ENCODE peak calls at places on chromosomes 1 and 21, in ten cellular contexts. One of them, this sample, is unnamed.

GRCh38 chr1:175319112-175319911 is 126.7 kb upstream of the KIAA0040 start:
- DNase-seq in heart right ventricle: peak; percentile 74
- DNase-seq in astrocyte of the spinal cord: peak; percentile 56
- DNase-seq in mammary epithelial cell: peak; percentile 51
- DNase-seq in GM20000: peak; percentile 72
- DNase-seq in pancreas: peak; percentile 87
- DNase-seq in tibial artery: peak; percentile 84
- DNase-seq in AG04450: peak; percentile 23
- DNase-seq in nephron progenitor cell: peak; percentile 72
- DNase-seq in cardiac fibroblast: peak; percentile 75
- DNase-seq in this sample: peak; percentile 77

GRCh38 chr1:198936371-198937083 is 297.7 kb downstream of the PTPRC start:
- DNase-seq in heart right ventricle: no peak
- DNase-seq in nephron progenitor cell: no peak
- DNase-seq in AG04450: no peak
- DNase-seq in tibial artery: no peak
- DNase-seq in pancreas: no peak
- DNase-seq in cardiac fibroblast: peak; percentile 66
- DNase-seq in mammary epithelial cell: no peak
- DNase-seq in astrocyte of the spinal cord: peak; percentile 65
- DNase-seq in GM20000: no peak
- DNase-seq in this sample: no peak

GRCh38 chr1:153592706-153593105 is 20.2 kb downstream of the S100A16 start:
- DNase-seq in nephron progenitor cell: no peak
- DNase-seq in mammary epithelial cell: no peak
- DNase-seq in heart right ventricle: no peak
- DNase-seq in tibial artery: no peak
- DNase-seq in astrocyte of the spinal cord: no peak
- DNase-seq in cardiac fibroblast: no peak
- DNase-seq in AG04450: no peak
- DNase-seq in GM20000: no peak
- DNase-seq in pancreas: no peak
- DNase-seq in this sample: no peak

GRCh38 chr1:14804626-14805025 is 206.1 kb downstream of the KAZN start:
- DNase-seq in nephron progenitor cell: no peak
- DNase-seq in mammary epithelial cell: no peak
- DNase-seq in GM20000: no peak
- DNase-seq in AG04450: no peak
- DNase-seq in heart right ventricle: no peak
- DNase-seq in tibial artery: no peak
- DNase-seq in pancreas: no peak
- DNase-seq in astrocyte of the spinal cord: no peak
- DNase-seq in cardiac fibroblast: no peak
- DNase-seq in this sample: no peak

GRCh38 chr1:39732730-39733129 is 6.0 kb upstream of the PPIE start:
- DNase-seq in cardiac fibroblast: peak; percentile 21
- DNase-seq in tibial artery: no peak
- DNase-seq in GM20000: no peak
- DNase-seq in nephron progenitor cell: no peak
- DNase-seq in heart right ventricle: no peak
- DNase-seq in mammary epithelial cell: peak; percentile 17
- DNase-seq in astrocyte of the spinal cord: no peak
- DNase-seq in pancreas: peak; percentile 49
- DNase-seq in AG04450: no peak
- DNase-seq in this sample: no peak

GRCh38 chr1:235632538-235633219 is 16.9 kb downstream of the GNG4 start:
- DNase-seq in heart right ventricle: no peak
- DNase-seq in nephron progenitor cell: no peak
- DNase-seq in tibial artery: peak; percentile 2
- DNase-seq in mammary epithelial cell: peak; percentile 26
- DNase-seq in pancreas: no peak
- DNase-seq in astrocyte of the spinal cord: peak; percentile 66
- DNase-seq in GM20000: peak; percentile 72
- DNase-seq in cardiac fibroblast: peak; percentile 83
- DNase-seq in AG04450: no peak
- DNase-seq in this sample: no peak

GRCh38 chr21:44903689-44904088 is 17.0 kb downstream of the ITGB2 start:
- DNase-seq in astrocyte of the spinal cord: no peak
- DNase-seq in pancreas: no peak
- DNase-seq in GM20000: no peak
- DNase-seq in nephron progenitor cell: no peak
- DNase-seq in AG04450: no peak
- DNase-seq in heart right ventricle: peak; percentile 7
- DNase-seq in tibial artery: no peak
- DNase-seq in cardiac fibroblast: no peak
- DNase-seq in mammary epithelial cell: no peak
- DNase-seq in this sample: no peak

GRCh38 chr21:17527240-17527639 is 14.4 kb downstream of the CXADR start:
- DNase-seq in mammary epithelial cell: peak; percentile 32
- DNase-seq in cardiac fibroblast: peak; percentile 45
- DNase-seq in nephron progenitor cell: no peak
- DNase-seq in pancreas: no peak
- DNase-seq in AG04450: no peak
- DNase-seq in tibial artery: no peak
- DNase-seq in astrocyte of the spinal cord: peak; percentile 58
- DNase-seq in GM20000: no peak
- DNase-seq in heart right ventricle: no peak
- DNase-seq in this sample: no peak

GRCh38 chr1:13432251-13432650 is 22.0 kb downstream of the PRAMEF20 start:
- DNase-seq in pancreas: no peak
- DNase-seq in AG04450: no peak
- DNase-seq in tibial artery: no peak
- DNase-seq in mammary epithelial cell: no peak
- DNase-seq in cardiac fibroblast: no peak
- DNase-seq in heart right ventricle: no peak
- DNase-seq in GM20000: no peak
- DNase-seq in nephron progenitor cell: no peak
- DNase-seq in astrocyte of the spinal cord: no peak
- DNase-seq in this sample: no peak

GRCh38 chr1:53154859-53155438 is 12.5 kb upstream of the SLC1A7 start:
- DNase-seq in GM20000: no peak
- DNase-seq in cardiac fibroblast: no peak
- DNase-seq in astrocyte of the spinal cord: no peak
- DNase-seq in heart right ventricle: no peak
- DNase-seq in tibial artery: no peak
- DNase-seq in mammary epithelial cell: no peak
- DNase-seq in pancreas: no peak
- DNase-seq in nephron progenitor cell: no peak
- DNase-seq in AG04450: no peak
- DNase-seq in this sample: no peak

GRCh38 chr1:3482590-3482899 is 28.1 kb downstream of the ARHGEF16 start:
- DNase-seq in heart right ventricle: no peak
- DNase-seq in mammary epithelial cell: no peak
- DNase-seq in pancreas: no peak
- DNase-seq in cardiac fibroblast: no peak
- DNase-seq in astrocyte of the spinal cord: no peak
- DNase-seq in AG04450: no peak
- DNase-seq in nephron progenitor cell: no peak
- DNase-seq in tibial artery: no peak
- DNase-seq in GM20000: no peak
- DNase-seq in this sample: no peak
- TF ChIP-seq CTCF in heart right ventricle: no peak
- TF ChIP-seq CTCF in mammary epithelial cell: peak; percentile 21
- TF ChIP-seq CTCF in pancreas: no peak
- TF ChIP-seq CTCF in cardiac fibroblast: no peak
- TF ChIP-seq CTCF in astrocyte of the spinal cord: no peak
- TF ChIP-seq CTCF in AG04450: peak; percentile 4
- TF ChIP-seq CTCF in nephron progenitor cell: no peak
- TF ChIP-seq CTCF in tibial artery: no peak
- TF ChIP-seq CTCF in GM20000: no peak
- TF ChIP-seq CTCF in this sample: peak; percentile 29

DNA sequence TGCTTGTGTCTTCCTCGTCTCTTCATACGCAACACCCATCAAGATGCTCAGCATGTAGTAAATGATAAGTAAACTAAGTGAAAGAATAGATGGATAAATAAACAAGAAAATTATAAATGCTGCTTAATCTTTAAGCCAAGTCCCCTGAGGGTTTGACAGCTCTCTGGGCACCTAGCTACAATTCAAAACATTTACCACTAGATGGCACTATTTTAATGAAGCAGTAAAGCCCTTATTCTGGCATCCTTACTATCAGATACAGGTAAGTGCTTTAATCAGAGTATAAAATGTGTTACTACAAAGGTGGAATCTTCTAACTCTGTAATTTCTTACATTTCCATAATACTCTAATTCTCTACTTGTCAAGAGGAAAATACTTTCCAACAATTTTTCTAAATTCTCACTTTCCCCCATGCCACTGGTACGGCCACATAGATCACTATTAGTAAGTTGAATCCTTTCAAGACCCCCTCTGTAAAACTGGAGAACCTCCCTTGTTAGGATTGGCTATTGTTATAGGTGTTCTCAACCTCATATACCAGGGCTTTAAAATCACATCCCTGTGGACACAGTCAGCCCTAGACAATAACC is 137.8 kb downstream of the BARHL2 start:
- DNase-seq in GM20000: peak; percentile 58
- DNase-seq in heart right ventricle: no peak
- DNase-seq in astrocyte of the spinal cord: peak; percentile 46
- DNase-seq in tibial artery: no peak
- DNase-seq in mammary epithelial cell: peak; percentile 21
- DNase-seq in nephron progenitor cell: no peak
- DNase-seq in cardiac fibroblast: peak; percentile 64
- DNase-seq in pancreas: no peak
- DNase-seq in AG04450: no peak
- DNase-seq in this sample: no peak
- TF ChIP-seq CTCF in GM20000: peak; percentile 44
- TF ChIP-seq CTCF in heart right ventricle: peak; percentile 50
- TF ChIP-seq CTCF in astrocyte of the spinal cord: peak; percentile 55
- TF ChIP-seq CTCF in tibial artery: peak; percentile 56
- TF ChIP-seq CTCF in mammary epithelial cell: peak; percentile 61
- TF ChIP-seq CTCF in nephron progenitor cell: peak; percentile 72
- TF ChIP-seq CTCF in cardiac fibroblast: peak; percentile 48
- TF ChIP-seq CTCF in pancreas: peak; percentile 53
- TF ChIP-seq CTCF in AG04450: peak; percentile 67
- TF ChIP-seq CTCF in this sample: peak; percentile 69

GRCh38 chr1:208268541-208269337 is 24.6 kb upstream of the PLXNA2 start:
- DNase-seq in nephron progenitor cell: no peak
- DNase-seq in pancreas: no peak
- DNase-seq in GM20000: no peak
- DNase-seq in AG04450: no peak
- DNase-seq in tibial artery: no peak
- DNase-seq in astrocyte of the spinal cord: no peak
- DNase-seq in cardiac fibroblast: no peak
- DNase-seq in heart right ventricle: no peak
- DNase-seq in mammary epithelial cell: no peak
- DNase-seq in this sample: no peak
- TF ChIP-seq CTCF in nephron progenitor cell: no peak
- TF ChIP-seq CTCF in pancreas: no peak
- TF ChIP-seq CTCF in GM20000: no peak
- TF ChIP-seq CTCF in AG04450: no peak
- TF ChIP-seq CTCF in tibial artery: no peak
- TF ChIP-seq CTCF in astrocyte of the spinal cord: no peak
- TF ChIP-seq CTCF in cardiac fibroblast: no peak
- TF ChIP-seq CTCF in heart right ventricle: no peak
- TF ChIP-seq CTCF in mammary epithelial cell: no peak
- TF ChIP-seq CTCF in this sample: no peak

GRCh38 chr1:2049517-2050481 is at the start of gene PRKCZ:
- DNase-seq in astrocyte of the spinal cord: no peak
- DNase-seq in tibial artery: no peak
- DNase-seq in heart right ventricle: peak; percentile 79
- DNase-seq in nephron progenitor cell: peak; percentile 93
- DNase-seq in AG04450: no peak
- DNase-seq in cardiac fibroblast: no peak
- DNase-seq in GM20000: peak; percentile 89
- DNase-seq in mammary epithelial cell: peak; percentile 94
- DNase-seq in pancreas: peak; percentile 95
- DNase-seq in this sample: peak; percentile 91
- TF ChIP-seq CTCF in astrocyte of the spinal cord: no peak
- TF ChIP-seq CTCF in tibial artery: no peak
- TF ChIP-seq CTCF in heart right ventricle: no peak
- TF ChIP-seq CTCF in nephron progenitor cell: no peak
- TF ChIP-seq CTCF in AG04450: peak; percentile 12
- TF ChIP-seq CTCF in cardiac fibroblast: peak; percentile 13
- TF ChIP-seq CTCF in GM20000: no peak
- TF ChIP-seq CTCF in mammary epithelial cell: peak; percentile 58
- TF ChIP-seq CTCF in pancreas: no peak
- TF ChIP-seq CTCF in this sample: peak; percentile 36

DNA sequence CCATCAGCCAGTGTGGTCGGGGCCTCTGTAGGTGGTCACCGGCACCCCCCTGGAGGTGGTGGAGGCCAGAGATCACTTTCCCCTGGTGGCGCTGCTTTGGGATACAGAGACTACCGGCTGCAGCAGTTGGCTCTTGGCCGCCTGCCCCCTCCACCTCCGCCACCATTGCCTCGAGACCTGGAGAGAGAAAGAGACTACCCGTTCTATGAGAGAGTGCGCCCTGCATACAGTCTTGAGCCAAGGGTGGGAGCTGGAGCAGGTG is 961 bp downstream of the RBM15 start:
- DNase-seq in tibial artery: peak; percentile 67
- DNase-seq in mammary epithelial cell: no peak
- DNase-seq in heart right ventricle: no peak
- DNase-seq in pancreas: no peak
- DNase-seq in cardiac fibroblast: peak; percentile 15
- DNase-seq in nephron progenitor cell: no peak
- DNase-seq in astrocyte of the spinal cord: no peak
- DNase-seq in GM20000: no peak
- DNase-seq in AG04450: no peak
- DNase-seq in this sample: no peak
- TF ChIP-seq CTCF in tibial artery: no peak
- TF ChIP-seq CTCF in mammary epithelial cell: no peak
- TF ChIP-seq CTCF in heart right ventricle: no peak
- TF ChIP-seq CTCF in pancreas: no peak
- TF ChIP-seq CTCF in cardiac fibroblast: no peak
- TF ChIP-seq CTCF in nephron progenitor cell: no peak
- TF ChIP-seq CTCF in astrocyte of the spinal cord: no peak
- TF ChIP-seq CTCF in GM20000: no peak
- TF ChIP-seq CTCF in AG04450: no peak
- TF ChIP-seq CTCF in this sample: no peak

GRCh38 chr1:209490013-209490412 is 93.5 kb upstream of the CAMK1G start:
- DNase-seq in pancreas: no peak
- DNase-seq in astrocyte of the spinal cord: peak; percentile 10
- DNase-seq in tibial artery: no peak
- DNase-seq in GM20000: no peak
- DNase-seq in nephron progenitor cell: no peak
- DNase-seq in heart right ventricle: no peak
- DNase-seq in cardiac fibroblast: peak; percentile 35
- DNase-seq in mammary epithelial cell: peak; percentile 26
- DNase-seq in AG04450: no peak
- DNase-seq in this sample: no peak
- TF ChIP-seq CTCF in pancreas: no peak
- TF ChIP-seq CTCF in astrocyte of the spinal cord: peak; percentile 36
- TF ChIP-seq CTCF in tibial artery: no peak
- TF ChIP-seq CTCF in GM20000: no peak
- TF ChIP-seq CTCF in nephron progenitor cell: peak; percentile 40
- TF ChIP-seq CTCF in heart right ventricle: no peak
- TF ChIP-seq CTCF in cardiac fibroblast: peak; percentile 34
- TF ChIP-seq CTCF in mammary epithelial cell: peak; percentile 77
- TF ChIP-seq CTCF in AG04450: peak; percentile 52
- TF ChIP-seq CTCF in this sample: no peak

This sample was measured in left lung.